ENCODE peak calls at places on chromosome 22, in seven cellular contexts. E, S, D, O, B, Q and P are unnamed samples.

GRCh38 chr22:20380486-20380885 is 13.5 kb upstream of the ZNF74 start:
- DNase-seq in D (no peak), O (no peak), E (no peak), S (no peak), B (no peak), Q (no peak), P (no peak)

GRCh38 chr22:33851240-33851639 is 69.0 kb downstream of the LARGE1 start:
- DNase-seq in B (no peak), E (no peak), S (no peak), O (no peak), Q (no peak), D (no peak), P (no peak)

GRCh38 chr22:39718206-39718605 is 147.7 kb downstream of the CACNA1I start:
- DNase-seq in S (no peak), D (no peak), Q (no peak), B (no peak), O (no peak), E (no peak), P (no peak)

GRCh38 chr22:50473088-50473487 is 1.7 kb downstream of the SBF1 start:
- DNase-seq in S (no peak), E (no peak), B (no peak), D (no peak), O (no peak), Q (peak; percentile 34), P (no peak)

GRCh38 chr22:49907807-49908206 is 10.4 kb downstream of the ALG12 start:
- DNase-seq in S (no peak), O (no peak), Q (no peak), E (no peak), B (no peak), D (no peak), P (no peak)

GRCh38 chr22:23764931-23765881 is 2.4 kb downstream of the C22orf15 start:
- DNase-seq in E (no peak), O (no peak), Q (no peak), B (no peak), S (no peak), D (no peak), P (no peak)

GRCh38 chr22:33361581-33361980 is 303.4 kb upstream of the SYN3 start:
- DNase-seq in B (no peak), Q (no peak), D (no peak), S (no peak), O (no peak), E (no peak), P (no peak)

GRCh38 chr22:50674606-50675552 is 2.3 kb downstream of the SHANK3 start:
- DNase-seq in D (no peak), E (peak; percentile 58), O (peak; percentile 85), S (no peak), B (no peak), Q (no peak), P (no peak)

GRCh38 chr22:48944756-48945620 is 882.7 kb downstream of the BRD1 start:
- DNase-seq in S (no peak), O (no peak), B (no peak), D (no peak), Q (no peak), E (no peak), P (no peak)

GRCh38 chr22:20013382-20013871 is 3.2 kb downstream of the ARVCF start:
- DNase-seq in O (no peak), Q (no peak), S (no peak), B (no peak), E (peak; percentile 61), D (no peak), P (no peak)

GRCh38 chr22:35893698-35894097 is 134.9 kb downstream of the RBFOX2 start:
- DNase-seq in E (no peak), D (peak; percentile 66), Q (no peak), B (no peak), O (no peak), S (no peak), P (no peak)

GRCh38 chr22:47622541-47622940 is 860.1 kb downstream of the TBC1D22A start:
- DNase-seq in B (no peak), S (no peak), O (no peak), Q (no peak), E (no peak), D (no peak), P (no peak)

GRCh38 chr22:19483481-19484244 is 3.9 kb downstream of the CDC45 start:
- DNase-seq in B (no peak), O (no peak), Q (no peak), E (no peak), D (peak; percentile 86), S (no peak), P (no peak)

GRCh38 chr22:32558681-32559355 is 84.2 kb downstream of the FBXO7 start:
- DNase-seq in E (no peak), S (no peak), D (peak; percentile 65), O (peak; percentile 91), Q (no peak), B (no peak), P (no peak)

GRCh38 chr22:48098936-48099245 is 1336.4 kb downstream of the TBC1D22A start:
- DNase-seq in B (no peak), D (no peak), S (no peak), O (no peak), E (no peak), Q (no peak), P (no peak)

GRCh38 chr22:36017661-36018091 is 10.9 kb downstream of the RBFOX2 start:
- DNase-seq in S (no peak), D (no peak), O (no peak), Q (peak; percentile 45), B (no peak), E (peak; percentile 31), P (no peak)

GRCh38 chr22:46425011-46425410 is 89.5 kb downstream of the TRMU start:
- DNase-seq in S (no peak), E (no peak), Q (no peak), D (peak; percentile 15), B (no peak), O (no peak), P (no peak)

GRCh38 chr22:32341122-32341740 is 16.4 kb upstream of the RFPL3 start:
- DNase-seq in S (no peak), E (no peak), O (no peak), Q (no peak), B (no peak), D (no peak), P (no peak)

GRCh38 chr22:35299717-35300497 is at the start of gene TOM1:
- DNase-seq in B (peak; percentile 98), O (peak; percentile 96), E (peak; percentile 95), S (peak; percentile 72), D (peak; percentile 98), Q (peak; percentile 99), P (peak; percentile 86)

GRCh38 chr22:30246962-30247376 is 410 bp upstream of the LIF start:
- DNase-seq in D (no peak), Q (no peak), B (no peak), O (no peak), S (no peak), E (no peak), P (no peak)

GRCh38 chr22:36439481-36440271 is 41.8 kb downstream of the TXN2 start:
- DNase-seq in D (peak; percentile 93), B (no peak), S (no peak), E (no peak), Q (no peak), O (no peak), P (no peak)

GRCh38 chr22:21961886-21962654 is 9.4 kb upstream of the PPM1F start:
- DNase-seq in D (peak; percentile 68), S (no peak), Q (no peak), B (no peak), O (no peak), E (no peak), P (no peak)

GRCh38 chr22:50506611-50507420 is 686 bp downstream of the LMF2 start:
- DNase-seq in Q (no peak), E (peak; percentile 98), O (no peak), B (no peak), S (no peak), D (no peak), P (no peak)

GRCh38 chr22:25696763-25697710 is 45.0 kb upstream of the MYO18B start:
- DNase-seq in Q (no peak), D (no peak), B (no peak), S (no peak), E (no peak), O (no peak), P (no peak)

GRCh38 chr22:41171996-41172395 is 33.1 kb upstream of the L3MBTL2 start:
- DNase-seq in E (no peak), Q (no peak), D (no peak), O (no peak), S (no peak), B (no peak), P (no peak)

GRCh38 chr22:47091241-47091691 is 328.8 kb downstream of the TBC1D22A start:
- DNase-seq in S (no peak), O (no peak), D (no peak), E (peak; percentile 34), Q (no peak), B (no peak), P (no peak)

GRCh38 chr22:37416806-37417205 is 10.5 kb downstream of the ELFN2 start:
- DNase-seq in B (no peak), E (peak; percentile 40), S (no peak), O (no peak), D (no peak), Q (no peak), P (no peak)

GRCh38 chr22:47558828-47559700 is 796.6 kb downstream of the TBC1D22A start:
- DNase-seq in E (no peak), Q (no peak), O (no peak), B (no peak), S (no peak), D (no peak), P (no peak)

GRCh38 chr22:37244114-37244921 is at the start of gene RAC2:
- DNase-seq in O (no peak), S (peak; percentile 62), Q (peak; percentile 80), D (no peak), B (peak; percentile 79), E (peak; percentile 28), P (no peak)

GRCh38 chr22:17164392-17165024 is 5.4 kb upstream of the HDHD5 start:
- DNase-seq in B (no peak), S (no peak), D (no peak), E (no peak), O (no peak), Q (no peak), P (no peak)

GRCh38 chr22:38754247-38755154 is 1.3 kb downstream of the SUN2 start:
- DNase-seq in B (no peak), O (no peak), Q (no peak), S (peak; percentile 64), E (peak; percentile 42), D (peak; percentile 45), P (no peak)

GRCh38 chr22:28759861-28760560 is 12.5 kb upstream of the CCDC117 start:
- DNase-seq in D (no peak), O (peak; percentile 49), B (no peak), Q (no peak), S (no peak), E (peak; percentile 61), P (no peak)

GRCh38 chr22:30602049-30602448 is 4.9 kb upstream of the TCN2 start:
- DNase-seq in B (no peak), D (no peak), O (peak; percentile 15), E (peak; percentile 40), S (no peak), Q (no peak), P (no peak)